ENCODE peak calls at places on chromosome 3, in nine cellular contexts. R is SJSA1, E is ovary, Z is uterus, J is coronary artery, U is neural progenitor cell, W is breast epithelium, X is AG04450, N is body of pancreas. T is an unnamed sample.

GRCh38 chr3:57918123-57918837 is 89.9 kb upstream of the FLNB start:
- DNase-seq in R (peak), E (no peak), Z (no peak), J (no peak), U (no peak), W (no peak), X (peak), N (no peak), T (no peak)

GRCh38 chr3:192514754-192515660 is 212.3 kb downstream of the FGF12 start:
- DNase-seq in R (no peak), E (no peak), Z (no peak), J (no peak), U (peak), W (no peak), X (no peak), N (peak), T (no peak)

GRCh38 chr3:17430574-17430973 is 311.9 kb downstream of the TBC1D5 start:
- DNase-seq in R (no peak), E (no peak), Z (no peak), J (no peak), U (no peak), W (no peak), X (no peak), N (no peak), T (no peak)

GRCh38 chr3:126347543-126348161 is 9.6 kb downstream of the KLF15 start:
- DNase-seq in R (no peak), E (no peak), Z (peak), J (peak), U (no peak), W (no peak), X (no peak), N (no peak), T (no peak)

GRCh38 chr3:111831840-111832239 is 27.2 kb upstream of the PHLDB2 start:
- DNase-seq in R (no peak), E (no peak), Z (no peak), J (no peak), U (no peak), W (no peak), X (no peak), N (no peak), T (no peak)

GRCh38 chr3:11530153-11530721 is 113.5 kb downstream of the VGLL4 start:
- DNase-seq in R (peak), E (peak), Z (no peak), J (no peak), U (peak), W (no peak), X (peak), N (no peak), T (peak)

GRCh38 chr3:156826144-156826895 is at the start of gene LEKR1:
- DNase-seq in R (peak), E (peak), Z (peak), J (peak), U (peak), W (peak), X (no peak), N (peak), T (peak)

GRCh38 chr3:131393868-131394267 is 12.3 kb downstream of the NUDT16 start:
- DNase-seq in R (no peak), E (no peak), Z (no peak), J (no peak), U (no peak), W (no peak), X (no peak), N (no peak), T (no peak)

GRCh38 chr3:86814918-86815655 is 175.9 kb downstream of the VGLL3 start:
- DNase-seq in R (no peak), E (no peak), Z (no peak), J (no peak), U (peak), W (no peak), X (no peak), N (no peak), T (no peak)

GRCh38 chr3:48595075-48595525 is at the start of gene COL7A1:
- DNase-seq in R (no peak), E (peak), Z (no peak), J (no peak), U (no peak), W (no peak), X (no peak), N (no peak), T (no peak)

GRCh38 chr3:47976135-47976758 is 40.0 kb downstream of the MAP4 start:
- DNase-seq in R (no peak), E (no peak), Z (no peak), J (no peak), U (no peak), W (no peak), X (no peak), N (no peak), T (no peak)

GRCh38 chr3:71208273-71209095 is 375.0 kb downstream of the FOXP1 start:
- DNase-seq in R (peak), E (no peak), Z (no peak), J (no peak), U (no peak), W (no peak), X (no peak), N (peak), T (no peak)

GRCh38 chr3:17070560-17070959 is 185.8 kb downstream of the PLCL2 start:
- DNase-seq in R (peak), E (peak), Z (no peak), J (no peak), U (peak), W (no peak), X (no peak), N (no peak), T (no peak)

GRCh38 chr3:24829632-24830229 is 335.1 kb upstream of the THRB start:
- DNase-seq in R (no peak), E (no peak), Z (peak), J (no peak), U (peak), W (no peak), X (no peak), N (peak), T (no peak)

GRCh38 chr3:12734960-12735359 is 24.1 kb downstream of the TMEM40 start:
- DNase-seq in R (no peak), E (no peak), Z (no peak), J (no peak), U (no peak), W (no peak), X (no peak), N (no peak), T (no peak)

GRCh38 chr3:195911946-195912270 is 3.6 kb upstream of the TNK2 start:
- DNase-seq in R (no peak), E (no peak), Z (no peak), J (no peak), U (no peak), W (no peak), X (no peak), N (no peak), T (no peak)

GRCh38 chr3:195916291-195916690 is 7.9 kb upstream of the TNK2 start:
- DNase-seq in R (no peak), E (no peak), Z (no peak), J (no peak), U (no peak), W (no peak), X (no peak), N (no peak), T (no peak)

GRCh38 chr3:195914648-195915473 is 6.5 kb upstream of the TNK2 start:
- DNase-seq in R (peak), E (peak), Z (peak), J (peak), U (peak), W (peak), X (peak), N (peak), T (no peak)

GRCh38 chr3:195911041-195911945 is 2.9 kb upstream of the TNK2 start:
- DNase-seq in R (no peak), E (no peak), Z (no peak), J (no peak), U (no peak), W (peak), X (no peak), N (no peak), T (no peak)

GRCh38 chr3:195913382-195913781 is 5.0 kb upstream of the TNK2 start:
- DNase-seq in R (no peak), E (no peak), Z (no peak), J (no peak), U (no peak), W (no peak), X (no peak), N (no peak), T (no peak)
- H3K27ac ChIP-seq in R (no peak), E (no peak), Z (no peak), J (no peak), U (no peak), W (peak), X (no peak), N (no peak), T (no peak)

DNA sequence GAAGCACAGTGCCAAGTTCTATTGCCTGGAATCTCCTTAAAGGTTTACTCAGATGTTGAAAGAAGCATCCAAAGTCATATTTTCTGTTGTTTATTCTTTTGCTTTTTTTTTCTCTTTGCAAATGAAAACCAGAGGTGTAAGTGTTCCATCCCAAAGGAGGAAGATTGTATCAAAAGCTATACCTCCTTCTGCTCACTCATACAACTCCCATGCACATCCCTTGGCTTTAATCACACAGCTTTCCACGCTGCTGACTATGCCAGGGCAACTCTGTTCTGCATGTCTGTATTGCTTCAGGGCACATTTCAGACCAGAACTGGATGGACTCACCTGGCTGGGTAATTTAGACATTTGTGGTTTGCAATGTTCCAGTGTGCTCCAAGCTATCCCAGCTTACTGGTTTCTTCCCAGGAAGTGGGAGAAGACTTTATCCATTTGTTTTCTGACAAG is 399.6 kb upstream of the TBL1XR1 start:
- DNase-seq in R (no peak), E (no peak), Z (no peak), J (no peak), U (no peak), W (no peak), X (no peak), N (no peak), T (no peak)
- H3K27ac ChIP-seq in R (no peak), E (no peak), Z (peak), J (peak), U (no peak), W (peak), X (peak), N (peak), T (no peak)

DNA sequence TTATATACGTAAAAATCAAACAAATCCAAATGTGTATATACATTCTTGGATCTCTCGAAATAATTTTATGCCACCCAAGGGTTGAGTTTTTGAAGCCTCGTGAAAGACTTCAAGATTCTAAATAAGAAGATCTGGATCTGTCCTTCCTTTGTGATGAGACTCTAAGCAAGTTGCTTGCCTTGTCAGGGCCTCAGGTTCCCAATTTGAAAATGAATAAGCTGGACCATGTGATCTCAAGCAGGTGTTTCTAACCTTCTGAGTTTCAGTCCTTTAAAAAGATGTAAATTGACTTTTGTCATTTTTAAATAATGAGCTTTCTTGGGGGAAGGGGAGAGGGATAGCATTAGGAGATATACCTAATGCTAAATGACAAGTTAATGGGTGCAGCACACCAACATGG is 137.1 kb downstream of the P3H2 start:
- DNase-seq in R (no peak), E (no peak), Z (no peak), J (no peak), U (no peak), W (no peak), X (no peak), N (no peak), T (no peak)
- H3K27ac ChIP-seq in R (no peak), E (no peak), Z (no peak), J (no peak), U (no peak), W (no peak), X (no peak), N (no peak), T (no peak)

GRCh38 chr3:125008766-125009165 is 47.0 kb downstream of the HEG1 start:
- DNase-seq in R (no peak), E (no peak), Z (no peak), J (no peak), U (no peak), W (no peak), X (no peak), N (no peak), T (no peak)

GRCh38 chr3:125013095-125013494 is 42.7 kb downstream of the HEG1 start:
- DNase-seq in R (no peak), E (no peak), Z (no peak), J (no peak), U (no peak), W (no peak), X (no peak), N (no peak), T (no peak)

GRCh38 chr3:125014570-125015179 is 41.1 kb downstream of the HEG1 start:
- DNase-seq in R (no peak), E (no peak), Z (no peak), J (no peak), U (no peak), W (no peak), X (no peak), N (no peak), T (no peak)

GRCh38 chr3:125010393-125010792 is 45.4 kb downstream of the HEG1 start:
- DNase-seq in R (no peak), E (no peak), Z (no peak), J (no peak), U (no peak), W (no peak), X (no peak), N (no peak), T (no peak)

GRCh38 chr3:125011941-125012340 is 43.9 kb downstream of the HEG1 start:
- DNase-seq in R (no peak), E (no peak), Z (no peak), J (peak), U (peak), W (no peak), X (no peak), N (no peak), T (no peak)
- H3K27ac ChIP-seq in R (no peak), E (no peak), Z (no peak), J (no peak), U (no peak), W (no peak), X (no peak), N (no peak), T (no peak)

DNA sequence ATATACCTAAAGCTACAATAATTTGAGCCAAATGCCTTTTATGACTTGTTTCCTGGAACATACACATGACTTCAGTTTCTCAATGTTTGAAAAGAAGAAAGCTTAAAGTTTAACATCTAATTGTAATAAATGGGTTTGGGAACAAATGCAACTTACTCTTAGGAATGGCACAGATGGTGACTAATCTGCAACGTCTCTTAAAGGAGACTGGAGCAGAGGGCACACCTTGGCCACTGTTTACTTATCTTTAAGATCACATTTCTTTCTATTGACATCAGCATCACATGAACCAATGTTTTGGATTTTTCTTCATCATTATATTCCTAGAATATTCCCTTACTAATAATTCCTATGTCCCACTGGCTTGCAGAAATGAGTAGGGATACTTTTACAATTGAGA is 229.5 kb downstream of the CHL1 start:
- DNase-seq in R (no peak), E (no peak), Z (no peak), J (no peak), U (no peak), W (no peak), X (no peak), N (no peak), T (no peak)
- H3K27ac ChIP-seq in R (no peak), E (no peak), Z (no peak), J (no peak), U (no peak), W (no peak), X (no peak), N (no peak), T (no peak)

GRCh38 chr3:5699313-5699712 is 511.8 kb downstream of the EDEM1 start:
- DNase-seq in R (no peak), E (no peak), Z (no peak), J (no peak), U (no peak), W (no peak), X (no peak), N (no peak), T (no peak)

GRCh38 chr3:5694267-5694666 is 506.8 kb downstream of the EDEM1 start:
- DNase-seq in R (no peak), E (no peak), Z (no peak), J (no peak), U (no peak), W (no peak), X (no peak), N (no peak), T (no peak)

GRCh38 chr3:5699811-5700210 is 512.3 kb downstream of the EDEM1 start:
- DNase-seq in R (no peak), E (no peak), Z (no peak), J (no peak), U (no peak), W (no peak), X (no peak), N (no peak), T (no peak)

GRCh38 chr3:5698851-5699250 is 511.3 kb downstream of the EDEM1 start:
- DNase-seq in R (no peak), E (no peak), Z (no peak), J (no peak), U (no peak), W (no peak), X (no peak), N (no peak), T (no peak)
- H3K27ac ChIP-seq in R (no peak), E (no peak), Z (no peak), J (no peak), U (no peak), W (no peak), X (no peak), N (no peak), T (no peak)

GRCh38 chr3:31043184-31043819 is 148.8 kb upstream of the GADL1 start:
- DNase-seq in R (no peak), E (no peak), Z (no peak), J (no peak), U (no peak), W (no peak), X (no peak), N (no peak), T (no peak)
- H3K27ac ChIP-seq in R (no peak), E (no peak), Z (no peak), J (peak), U (no peak), W (no peak), X (no peak), N (no peak), T (no peak)

GRCh38 chr3:152428577-152428976 is 159.8 kb downstream of the MBNL1 start:
- DNase-seq in R (no peak), E (no peak), Z (no peak), J (no peak), U (no peak), W (no peak), X (no peak), N (no peak), T (no peak)
- H3K27ac ChIP-seq in R (no peak), E (no peak), Z (peak), J (no peak), U (no peak), W (no peak), X (no peak), N (no peak), T (no peak)